ENCODE peak calls at places on chromosomes 7 and 10, in seven cellular contexts. One of them, this sample, is unnamed.

GRCh38 chr10:133366130-133366478 is 7.0 kb downstream of the ECHS1 start:
- DNase-seq in neural progenitor cell: no peak
- DNase-seq in lower lobe of right lung: no peak
- DNase-seq in body of pancreas: no peak
- DNase-seq in PC-3: no peak
- DNase-seq in CD4-positive, alpha-beta memory T cell: no peak
- DNase-seq in fibroblast of lung: no peak
- DNase-seq in this sample: no peak

GRCh38 chr10:76428541-76429330 is 997.3 kb downstream of the LRMDA start:
- DNase-seq in lower lobe of right lung: no peak
- DNase-seq in CD4-positive, alpha-beta memory T cell: no peak
- DNase-seq in neural progenitor cell: no peak
- DNase-seq in fibroblast of lung: peak; percentile 94
- DNase-seq in PC-3: peak; percentile 87
- DNase-seq in body of pancreas: no peak
- DNase-seq in this sample: no peak

GRCh38 chr10:77456414-77456813 is 181.2 kb downstream of the KCNMA1 start:
- DNase-seq in body of pancreas: no peak
- DNase-seq in fibroblast of lung: no peak
- DNase-seq in PC-3: no peak
- DNase-seq in CD4-positive, alpha-beta memory T cell: no peak
- DNase-seq in lower lobe of right lung: no peak
- DNase-seq in neural progenitor cell: no peak
- DNase-seq in this sample: no peak

GRCh38 chr7:135645296-135645904 is 16.9 kb upstream of the STMP1 start:
- DNase-seq in lower lobe of right lung: no peak
- DNase-seq in fibroblast of lung: peak; percentile 32
- DNase-seq in body of pancreas: no peak
- DNase-seq in PC-3: peak; percentile 63
- DNase-seq in neural progenitor cell: peak; percentile 59
- DNase-seq in CD4-positive, alpha-beta memory T cell: peak; percentile 37
- DNase-seq in this sample: no peak

GRCh38 chr7:91557789-91558396 is 293.7 kb downstream of the FZD1 start:
- DNase-seq in fibroblast of lung: peak; percentile 98
- DNase-seq in CD4-positive, alpha-beta memory T cell: no peak
- DNase-seq in PC-3: peak; percentile 98
- DNase-seq in body of pancreas: no peak
- DNase-seq in neural progenitor cell: no peak
- DNase-seq in lower lobe of right lung: no peak
- DNase-seq in this sample: no peak

GRCh38 chr10:130002606-130003005 is 38.5 kb upstream of the EBF3 start:
- DNase-seq in body of pancreas: no peak
- DNase-seq in neural progenitor cell: no peak
- DNase-seq in fibroblast of lung: no peak
- DNase-seq in PC-3: no peak
- DNase-seq in CD4-positive, alpha-beta memory T cell: no peak
- DNase-seq in lower lobe of right lung: no peak
- DNase-seq in this sample: peak; percentile 26

GRCh38 chr7:131190581-131190980 is 137.1 kb upstream of the MKLN1 start:
- DNase-seq in CD4-positive, alpha-beta memory T cell: no peak
- DNase-seq in body of pancreas: no peak
- DNase-seq in neural progenitor cell: no peak
- DNase-seq in PC-3: no peak
- DNase-seq in fibroblast of lung: no peak
- DNase-seq in lower lobe of right lung: no peak
- DNase-seq in this sample: no peak

GRCh38 chr7:139394553-139394952 is 34.9 kb downstream of the LUC7L2 start:
- DNase-seq in lower lobe of right lung: no peak
- DNase-seq in fibroblast of lung: no peak
- DNase-seq in CD4-positive, alpha-beta memory T cell: peak; percentile 34
- DNase-seq in PC-3: no peak
- DNase-seq in body of pancreas: no peak
- DNase-seq in neural progenitor cell: no peak
- DNase-seq in this sample: no peak

GRCh38 chr10:118042336-118042735 is 4.4 kb downstream of the RAB11FIP2 start:
- DNase-seq in neural progenitor cell: no peak
- DNase-seq in fibroblast of lung: no peak
- DNase-seq in lower lobe of right lung: no peak
- DNase-seq in body of pancreas: no peak
- DNase-seq in CD4-positive, alpha-beta memory T cell: no peak
- DNase-seq in PC-3: no peak
- DNase-seq in this sample: no peak

GRCh38 chr10:68231916-68232315 is at the start of gene ATOH7:
- DNase-seq in CD4-positive, alpha-beta memory T cell: no peak
- DNase-seq in PC-3: no peak
- DNase-seq in body of pancreas: no peak
- DNase-seq in neural progenitor cell: peak; percentile 47
- DNase-seq in fibroblast of lung: no peak
- DNase-seq in lower lobe of right lung: no peak
- DNase-seq in this sample: no peak

GRCh38 chr7:152056621-152057274 is 31.3 kb downstream of the GALNT11 start:
- DNase-seq in lower lobe of right lung: no peak
- DNase-seq in PC-3: no peak
- DNase-seq in CD4-positive, alpha-beta memory T cell: no peak
- DNase-seq in body of pancreas: no peak
- DNase-seq in neural progenitor cell: no peak
- DNase-seq in fibroblast of lung: no peak
- DNase-seq in this sample: no peak

GRCh38 chr7:120079704-120080103 is 193.3 kb upstream of the KCND2 start:
- DNase-seq in body of pancreas: no peak
- DNase-seq in neural progenitor cell: no peak
- DNase-seq in PC-3: no peak
- DNase-seq in fibroblast of lung: no peak
- DNase-seq in lower lobe of right lung: no peak
- DNase-seq in CD4-positive, alpha-beta memory T cell: no peak
- DNase-seq in this sample: no peak

GRCh38 chr10:49174261-49174925 is 13.8 kb downstream of the TMEM273 start:
- DNase-seq in lower lobe of right lung: no peak
- DNase-seq in PC-3: no peak
- DNase-seq in fibroblast of lung: no peak
- DNase-seq in CD4-positive, alpha-beta memory T cell: no peak
- DNase-seq in neural progenitor cell: no peak
- DNase-seq in body of pancreas: no peak
- DNase-seq in this sample: peak; percentile 48

GRCh38 chr7:100803398-100804161 is 23.7 kb downstream of the EPHB4 start:
- DNase-seq in neural progenitor cell: peak; percentile 84
- DNase-seq in lower lobe of right lung: peak; percentile 81
- DNase-seq in body of pancreas: peak; percentile 55
- DNase-seq in CD4-positive, alpha-beta memory T cell: no peak
- DNase-seq in PC-3: peak; percentile 87
- DNase-seq in fibroblast of lung: peak; percentile 85
- DNase-seq in this sample: peak; percentile 84

GRCh38 chr7:122260336-122260735 is 44.2 kb downstream of the FEZF1 start:
- DNase-seq in fibroblast of lung: no peak
- DNase-seq in neural progenitor cell: no peak
- DNase-seq in CD4-positive, alpha-beta memory T cell: no peak
- DNase-seq in lower lobe of right lung: no peak
- DNase-seq in body of pancreas: no peak
- DNase-seq in PC-3: no peak
- DNase-seq in this sample: no peak

GRCh38 chr10:82883588-82883987 is 1008.6 kb downstream of the NRG3 start:
- DNase-seq in PC-3: no peak
- DNase-seq in fibroblast of lung: peak; percentile 39
- DNase-seq in body of pancreas: no peak
- DNase-seq in lower lobe of right lung: no peak
- DNase-seq in neural progenitor cell: no peak
- DNase-seq in CD4-positive, alpha-beta memory T cell: no peak
- DNase-seq in this sample: no peak

GRCh38 chr7:158979635-158980351 is 123.4 kb downstream of the DYNC2I1 start:
- DNase-seq in neural progenitor cell: no peak
- DNase-seq in CD4-positive, alpha-beta memory T cell: no peak
- DNase-seq in lower lobe of right lung: no peak
- DNase-seq in fibroblast of lung: no peak
- DNase-seq in body of pancreas: no peak
- DNase-seq in PC-3: no peak
- DNase-seq in this sample: no peak

GRCh38 chr10:14601872-14602725 is 172.6 kb downstream of the FAM107B start:
- DNase-seq in lower lobe of right lung: peak; percentile 64
- DNase-seq in CD4-positive, alpha-beta memory T cell: peak; percentile 45
- DNase-seq in PC-3: peak; percentile 75
- DNase-seq in neural progenitor cell: no peak
- DNase-seq in fibroblast of lung: peak; percentile 86
- DNase-seq in body of pancreas: peak; percentile 36
- DNase-seq in this sample: no peak

GRCh38 chr7:150717821-150718420 is 1.5 kb downstream of the GIMAP1 start:
- DNase-seq in lower lobe of right lung: no peak
- DNase-seq in fibroblast of lung: no peak
- DNase-seq in CD4-positive, alpha-beta memory T cell: no peak
- DNase-seq in body of pancreas: no peak
- DNase-seq in PC-3: no peak
- DNase-seq in neural progenitor cell: no peak
- DNase-seq in this sample: no peak

GRCh38 chr10:30527623-30528426 is 93.8 kb downstream of the MAP3K8 start:
- DNase-seq in neural progenitor cell: no peak
- DNase-seq in body of pancreas: peak; percentile 18
- DNase-seq in PC-3: no peak
- DNase-seq in fibroblast of lung: no peak
- DNase-seq in CD4-positive, alpha-beta memory T cell: peak; percentile 20
- DNase-seq in lower lobe of right lung: no peak
- DNase-seq in this sample: no peak

GRCh38 chr7:7333610-7334009 is 151.3 kb downstream of the C1GALT1 start:
- DNase-seq in PC-3: no peak
- DNase-seq in lower lobe of right lung: no peak
- DNase-seq in body of pancreas: no peak
- DNase-seq in CD4-positive, alpha-beta memory T cell: no peak
- DNase-seq in fibroblast of lung: no peak
- DNase-seq in neural progenitor cell: no peak
- DNase-seq in this sample: no peak

GRCh38 chr7:50204576-50204975 is 99.9 kb upstream of the IKZF1 start:
- DNase-seq in lower lobe of right lung: no peak
- DNase-seq in fibroblast of lung: no peak
- DNase-seq in CD4-positive, alpha-beta memory T cell: no peak
- DNase-seq in body of pancreas: no peak
- DNase-seq in PC-3: no peak
- DNase-seq in neural progenitor cell: no peak
- DNase-seq in this sample: no peak

GRCh38 chr7:122525355-122525754 is 173.6 kb downstream of the RNF133 start:
- DNase-seq in lower lobe of right lung: no peak
- DNase-seq in body of pancreas: no peak
- DNase-seq in fibroblast of lung: no peak
- DNase-seq in CD4-positive, alpha-beta memory T cell: no peak
- DNase-seq in neural progenitor cell: no peak
- DNase-seq in PC-3: no peak
- DNase-seq in this sample: no peak

GRCh38 chr7:107686816-107687387 is 26.3 kb downstream of the SLC26A4 start:
- DNase-seq in CD4-positive, alpha-beta memory T cell: no peak
- DNase-seq in PC-3: no peak
- DNase-seq in neural progenitor cell: no peak
- DNase-seq in body of pancreas: no peak
- DNase-seq in lower lobe of right lung: no peak
- DNase-seq in fibroblast of lung: no peak
- DNase-seq in this sample: no peak

GRCh38 chr10:31623466-31623865 is 304.4 kb downstream of the ZEB1 start:
- DNase-seq in fibroblast of lung: no peak
- DNase-seq in neural progenitor cell: no peak
- DNase-seq in PC-3: no peak
- DNase-seq in body of pancreas: no peak
- DNase-seq in CD4-positive, alpha-beta memory T cell: no peak
- DNase-seq in lower lobe of right lung: no peak
- DNase-seq in this sample: peak; percentile 74

GRCh38 chr7:146067880-146068279 is 48.7 kb upstream of the CNTNAP2 start:
- DNase-seq in lower lobe of right lung: no peak
- DNase-seq in fibroblast of lung: no peak
- DNase-seq in neural progenitor cell: no peak
- DNase-seq in CD4-positive, alpha-beta memory T cell: no peak
- DNase-seq in body of pancreas: no peak
- DNase-seq in PC-3: no peak
- DNase-seq in this sample: no peak

GRCh38 chr10:32150532-32151101 is 94.4 kb upstream of the KIF5B start:
- DNase-seq in neural progenitor cell: no peak
- DNase-seq in CD4-positive, alpha-beta memory T cell: peak; percentile 22
- DNase-seq in body of pancreas: no peak
- DNase-seq in lower lobe of right lung: no peak
- DNase-seq in fibroblast of lung: peak; percentile 51
- DNase-seq in PC-3: no peak
- DNase-seq in this sample: no peak

GRCh38 chr7:2066251-2066919 is 166.4 kb downstream of the MAD1L1 start:
- DNase-seq in PC-3: no peak
- DNase-seq in body of pancreas: no peak
- DNase-seq in lower lobe of right lung: no peak
- DNase-seq in fibroblast of lung: no peak
- DNase-seq in CD4-positive, alpha-beta memory T cell: peak; percentile 33
- DNase-seq in neural progenitor cell: no peak
- DNase-seq in this sample: no peak
- H3K4me1 ChIP-seq in PC-3: peaks cover 10% of the 10 kb centered on the region
- H3K4me1 ChIP-seq in body of pancreas: no peaks in the 10 kb centered on the region
- H3K4me1 ChIP-seq in lower lobe of right lung: peaks cover 15% of the 10 kb centered on the region
- H3K4me1 ChIP-seq in fibroblast of lung: no peaks in the 10 kb centered on the region
- H3K4me1 ChIP-seq in CD4-positive, alpha-beta memory T cell: peaks cover 16% of the 10 kb centered on the region
- H3K4me1 ChIP-seq in neural progenitor cell: peaks cover 28% of the 10 kb centered on the region
- H3K4me1 ChIP-seq in this sample: no peaks in the 10 kb centered on the region

DNA sequence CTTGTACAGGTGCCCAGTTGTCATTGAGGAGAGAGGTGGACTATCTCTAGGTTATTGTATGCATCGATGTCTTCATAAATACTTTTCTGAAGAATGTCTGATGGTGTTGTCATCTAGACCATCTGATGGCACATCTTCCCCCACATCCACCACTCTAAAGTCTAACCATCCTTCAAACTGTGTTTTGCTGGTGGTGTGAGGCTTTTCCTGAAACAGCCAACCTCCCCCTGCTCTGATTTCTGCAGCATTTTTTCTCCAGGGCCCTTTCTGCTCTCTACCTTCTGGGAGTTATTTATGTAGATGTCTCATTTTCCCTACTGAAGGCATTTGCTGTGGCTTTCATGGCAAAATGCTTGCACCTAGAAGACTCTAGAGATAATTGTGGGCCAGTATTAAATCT is 1.5 kb downstream of the PLCE1 start:
- DNase-seq in lower lobe of right lung: no peak
- DNase-seq in fibroblast of lung: no peak
- DNase-seq in PC-3: no peak
- DNase-seq in body of pancreas: no peak
- DNase-seq in CD4-positive, alpha-beta memory T cell: no peak
- DNase-seq in neural progenitor cell: no peak
- DNase-seq in this sample: no peak
- H3K4me3 ChIP-seq in lower lobe of right lung: peak overlapping the region; percentile 60
- H3K4me3 ChIP-seq in fibroblast of lung: no peak overlapping the region
- H3K4me3 ChIP-seq in PC-3: peak overlapping the region; percentile 88
- H3K4me3 ChIP-seq in body of pancreas: no peak overlapping the region
- H3K4me3 ChIP-seq in CD4-positive, alpha-beta memory T cell: no peak overlapping the region
- H3K4me3 ChIP-seq in neural progenitor cell: no peak overlapping the region
- H3K4me3 ChIP-seq in this sample: peak overlapping the region; percentile 69

DNA sequence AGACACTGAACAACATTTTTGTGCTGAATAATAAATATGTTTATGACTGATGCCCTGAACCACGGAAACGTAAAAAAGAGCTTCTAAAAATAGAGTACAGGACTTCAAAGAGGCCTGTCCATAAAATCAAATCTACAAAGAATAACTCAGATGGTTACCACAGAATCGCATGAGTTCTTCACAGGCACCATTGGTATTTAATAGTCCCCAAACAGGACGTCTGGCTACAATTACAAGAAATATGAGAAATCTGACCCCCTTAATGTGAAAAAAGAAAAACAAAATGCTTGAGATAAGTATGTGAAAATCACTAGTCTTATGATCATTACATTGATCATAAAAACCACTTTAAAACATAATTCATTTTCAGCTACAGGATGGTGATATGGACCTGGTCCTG is 20.8 kb downstream of the CYTH3 start:
- DNase-seq in body of pancreas: no peak
- DNase-seq in fibroblast of lung: peak; percentile 58
- DNase-seq in lower lobe of right lung: no peak
- DNase-seq in neural progenitor cell: no peak
- DNase-seq in CD4-positive, alpha-beta memory T cell: no peak
- DNase-seq in PC-3: no peak
- DNase-seq in this sample: no peak
- H3K4me1 ChIP-seq in body of pancreas: no peaks in the 10 kb centered on the region
- H3K4me1 ChIP-seq in fibroblast of lung: peaks cover 36% of the 10 kb centered on the region
- H3K4me1 ChIP-seq in lower lobe of right lung: peaks cover 49% of the 10 kb centered on the region
- H3K4me1 ChIP-seq in neural progenitor cell: peaks cover 10% of the 10 kb centered on the region
- H3K4me1 ChIP-seq in CD4-positive, alpha-beta memory T cell: peaks cover 5% of the 10 kb centered on the region
- H3K4me1 ChIP-seq in PC-3: peaks cover 15% of the 10 kb centered on the region
- H3K4me1 ChIP-seq in this sample: peaks cover 92% of the 10 kb centered on the region

GRCh38 chr10:121053151-121053550 is 202.0 kb downstream of the WDR11 start:
- DNase-seq in body of pancreas: no peak
- DNase-seq in PC-3: no peak
- DNase-seq in neural progenitor cell: no peak
- DNase-seq in fibroblast of lung: no peak
- DNase-seq in CD4-positive, alpha-beta memory T cell: no peak
- DNase-seq in lower lobe of right lung: no peak
- DNase-seq in this sample: no peak
- H3K4me3 ChIP-seq in body of pancreas: no peak overlapping the region
- H3K4me3 ChIP-seq in PC-3: no peak overlapping the region
- H3K4me3 ChIP-seq in neural progenitor cell: no peak overlapping the region
- H3K4me3 ChIP-seq in fibroblast of lung: no peak overlapping the region
- H3K4me3 ChIP-seq in CD4-positive, alpha-beta memory T cell: no peak overlapping the region
- H3K4me3 ChIP-seq in lower lobe of right lung: no peak overlapping the region
- H3K4me3 ChIP-seq in this sample: no peak overlapping the region